ENCODE peak calls at places on chromosomes 12 and 14, in seven cellular contexts. One of them, this sample, is unnamed.

GRCh38 chr12:119772431-119772830 is 104.5 kb downstream of the PRKAB1 start:
- DNase-seq in stomach: no peak
- DNase-seq in tibial nerve: no peak
- DNase-seq in testis: no peak
- DNase-seq in A549: no peak
- DNase-seq in IMR-90: peak; percentile 55
- DNase-seq in upper lobe of left lung: no peak
- DNase-seq in this sample: no peak

GRCh38 chr12:124159655-124160054 is 135.2 kb upstream of the RFLNA start:
- DNase-seq in IMR-90: no peak
- DNase-seq in A549: no peak
- DNase-seq in stomach: no peak
- DNase-seq in tibial nerve: no peak
- DNase-seq in testis: peak; percentile 36
- DNase-seq in upper lobe of left lung: no peak
- DNase-seq in this sample: no peak

GRCh38 chr14:87013583-87013982 is 979.4 kb downstream of the GALC start:
- DNase-seq in upper lobe of left lung: no peak
- DNase-seq in stomach: no peak
- DNase-seq in testis: no peak
- DNase-seq in A549: no peak
- DNase-seq in IMR-90: peak; percentile 88
- DNase-seq in tibial nerve: no peak
- DNase-seq in this sample: no peak

GRCh38 chr12:114342651-114343050 is 63.3 kb downstream of the TBX5 start:
- DNase-seq in A549: no peak
- DNase-seq in tibial nerve: no peak
- DNase-seq in stomach: no peak
- DNase-seq in IMR-90: peak; percentile 2
- DNase-seq in upper lobe of left lung: no peak
- DNase-seq in testis: no peak
- DNase-seq in this sample: no peak

GRCh38 chr12:84046869-84047268 is 865.7 kb downstream of the SLC6A15 start:
- DNase-seq in A549: no peak
- DNase-seq in testis: no peak
- DNase-seq in stomach: no peak
- DNase-seq in IMR-90: no peak
- DNase-seq in tibial nerve: no peak
- DNase-seq in upper lobe of left lung: no peak
- DNase-seq in this sample: no peak

GRCh38 chr12:5503774-5504173 is 71.9 kb downstream of the NTF3 start:
- DNase-seq in upper lobe of left lung: no peak
- DNase-seq in IMR-90: no peak
- DNase-seq in A549: no peak
- DNase-seq in testis: no peak
- DNase-seq in tibial nerve: no peak
- DNase-seq in stomach: no peak
- DNase-seq in this sample: no peak

GRCh38 chr14:95143813-95144620 is 13.3 kb downstream of the DICER1 start:
- DNase-seq in testis: no peak
- DNase-seq in tibial nerve: no peak
- DNase-seq in stomach: no peak
- DNase-seq in upper lobe of left lung: no peak
- DNase-seq in IMR-90: peak; percentile 29
- DNase-seq in A549: no peak
- DNase-seq in this sample: no peak

GRCh38 chr14:105914738-105915385 is 388.5 kb downstream of the TMEM121 start:
- DNase-seq in testis: no peak
- DNase-seq in upper lobe of left lung: no peak
- DNase-seq in IMR-90: no peak
- DNase-seq in tibial nerve: no peak
- DNase-seq in stomach: no peak
- DNase-seq in A549: no peak
- DNase-seq in this sample: no peak

GRCh38 chr12:120199595-120200306 is 1.2 kb downstream of the RPLP0 start:
- DNase-seq in stomach: no peak
- DNase-seq in IMR-90: peak; percentile 77
- DNase-seq in upper lobe of left lung: no peak
- DNase-seq in tibial nerve: peak; percentile 58
- DNase-seq in testis: peak; percentile 30
- DNase-seq in A549: no peak
- DNase-seq in this sample: peak; percentile 74

GRCh38 chr14:96178674-96179321 is 25.8 kb upstream of the BDKRB2 start:
- DNase-seq in tibial nerve: no peak
- DNase-seq in stomach: no peak
- DNase-seq in testis: no peak
- DNase-seq in IMR-90: peak; percentile 62
- DNase-seq in upper lobe of left lung: no peak
- DNase-seq in A549: no peak
- DNase-seq in this sample: no peak

GRCh38 chr14:70905316-70905715 is 1.9 kb upstream of the PCNX1 start:
- DNase-seq in testis: peak; percentile 41
- DNase-seq in stomach: no peak
- DNase-seq in IMR-90: peak; percentile 90
- DNase-seq in upper lobe of left lung: no peak
- DNase-seq in tibial nerve: no peak
- DNase-seq in A549: no peak
- DNase-seq in this sample: no peak

GRCh38 chr12:74412607-74413230 is 124.9 kb upstream of the ATXN7L3B start:
- DNase-seq in tibial nerve: no peak
- DNase-seq in stomach: no peak
- DNase-seq in IMR-90: peak; percentile 3
- DNase-seq in testis: no peak
- DNase-seq in A549: no peak
- DNase-seq in upper lobe of left lung: no peak
- DNase-seq in this sample: no peak

GRCh38 chr12:66740257-66740656 is 61.4 kb upstream of the GRIP1 start:
- DNase-seq in tibial nerve: no peak
- DNase-seq in A549: no peak
- DNase-seq in stomach: no peak
- DNase-seq in testis: no peak
- DNase-seq in upper lobe of left lung: no peak
- DNase-seq in IMR-90: no peak
- DNase-seq in this sample: no peak

GRCh38 chr12:34390171-34390841 is 368.0 kb downstream of the ALG10 start:
- DNase-seq in upper lobe of left lung: no peak
- DNase-seq in stomach: no peak
- DNase-seq in tibial nerve: no peak
- DNase-seq in testis: no peak
- DNase-seq in A549: no peak
- DNase-seq in IMR-90: no peak
- DNase-seq in this sample: no peak

GRCh38 chr12:88805286-88805685 is 225.0 kb upstream of the KITLG start:
- DNase-seq in stomach: no peak
- DNase-seq in tibial nerve: no peak
- DNase-seq in upper lobe of left lung: no peak
- DNase-seq in A549: no peak
- DNase-seq in IMR-90: peak; percentile 9
- DNase-seq in testis: no peak
- DNase-seq in this sample: no peak

GRCh38 chr12:104060791-104061190 is 3.5 kb upstream of the HCFC2 start:
- DNase-seq in testis: no peak
- DNase-seq in upper lobe of left lung: no peak
- DNase-seq in tibial nerve: no peak
- DNase-seq in stomach: no peak
- DNase-seq in A549: no peak
- DNase-seq in IMR-90: no peak
- DNase-seq in this sample: no peak

GRCh38 chr12:121534495-121535148 is 46.2 kb downstream of the KDM2B start:
- DNase-seq in A549: no peak
- DNase-seq in IMR-90: no peak
- DNase-seq in tibial nerve: no peak
- DNase-seq in stomach: no peak
- DNase-seq in upper lobe of left lung: peak; percentile 35
- DNase-seq in testis: no peak
- DNase-seq in this sample: no peak

GRCh38 chr12:109309441-109310246 is 560 bp upstream of the FOXN4 start:
- DNase-seq in IMR-90: no peak
- DNase-seq in tibial nerve: no peak
- DNase-seq in stomach: no peak
- DNase-seq in upper lobe of left lung: no peak
- DNase-seq in testis: peak; percentile 46
- DNase-seq in A549: no peak
- DNase-seq in this sample: no peak

GRCh38 chr14:20343092-20343854 is at the start of gene PARP2:
- DNase-seq in testis: peak; percentile 97
- DNase-seq in A549: peak; percentile 96
- DNase-seq in stomach: peak; percentile 95
- DNase-seq in IMR-90: peak; percentile 99
- DNase-seq in upper lobe of left lung: peak; percentile 96
- DNase-seq in tibial nerve: peak; percentile 95
- DNase-seq in this sample: peak; percentile 98
- TF ChIP-seq POLR2A in testis: no peak
- TF ChIP-seq POLR2A in A549: peak; percentile 96
- TF ChIP-seq POLR2A in stomach: no peak
- TF ChIP-seq POLR2A in IMR-90: peak; percentile 99
- TF ChIP-seq POLR2A in upper lobe of left lung: peak; percentile 87
- TF ChIP-seq POLR2A in tibial nerve: peak; percentile 74
- TF ChIP-seq POLR2A in this sample: peak; percentile 97

DNA sequence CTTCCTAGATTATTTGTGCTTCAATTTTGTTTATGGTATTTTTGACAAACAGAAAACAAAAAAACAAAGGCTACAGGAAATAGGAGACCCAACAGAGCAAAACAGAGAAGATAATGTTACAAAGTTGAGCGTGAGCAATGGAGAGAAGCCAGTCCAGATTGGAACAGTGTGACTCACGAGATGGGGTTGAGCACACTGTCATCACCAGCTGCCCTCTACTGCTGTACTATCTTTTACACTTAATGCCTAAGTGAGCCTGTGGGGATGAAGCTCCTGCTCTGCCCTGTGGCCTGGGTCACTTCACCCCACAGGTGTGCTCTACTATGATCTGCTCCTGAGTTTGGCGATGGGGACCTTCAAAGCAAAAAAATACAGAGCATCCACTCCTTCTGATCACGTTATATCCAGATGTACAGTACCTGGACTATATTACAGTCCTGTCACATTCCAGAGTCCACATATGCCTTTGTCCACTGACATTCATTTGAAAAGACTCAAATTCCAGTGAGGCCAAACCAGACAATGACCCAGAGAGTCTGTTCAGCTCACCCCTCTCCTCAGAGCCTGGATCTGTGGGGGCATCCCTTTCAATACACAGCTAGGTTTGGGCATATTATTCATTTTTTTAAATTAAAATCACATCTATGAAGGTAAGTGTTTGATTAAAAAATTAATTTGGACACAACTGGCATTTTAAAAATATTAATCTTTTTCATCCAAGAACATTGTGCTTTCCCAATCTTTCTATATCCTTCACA is 4.4 kb downstream of the IPO8 start:
- DNase-seq in IMR-90: peak; percentile 85
- DNase-seq in stomach: no peak
- DNase-seq in upper lobe of left lung: no peak
- DNase-seq in tibial nerve: peak; percentile 18
- DNase-seq in testis: no peak
- DNase-seq in A549: peak; percentile 8
- DNase-seq in this sample: no peak
- TF ChIP-seq POLR2A in IMR-90: no peak
- TF ChIP-seq POLR2A in stomach: no peak
- TF ChIP-seq POLR2A in upper lobe of left lung: no peak
- TF ChIP-seq POLR2A in tibial nerve: no peak
- TF ChIP-seq POLR2A in testis: no peak
- TF ChIP-seq POLR2A in A549: no peak
- TF ChIP-seq POLR2A in this sample: no peak

DNA sequence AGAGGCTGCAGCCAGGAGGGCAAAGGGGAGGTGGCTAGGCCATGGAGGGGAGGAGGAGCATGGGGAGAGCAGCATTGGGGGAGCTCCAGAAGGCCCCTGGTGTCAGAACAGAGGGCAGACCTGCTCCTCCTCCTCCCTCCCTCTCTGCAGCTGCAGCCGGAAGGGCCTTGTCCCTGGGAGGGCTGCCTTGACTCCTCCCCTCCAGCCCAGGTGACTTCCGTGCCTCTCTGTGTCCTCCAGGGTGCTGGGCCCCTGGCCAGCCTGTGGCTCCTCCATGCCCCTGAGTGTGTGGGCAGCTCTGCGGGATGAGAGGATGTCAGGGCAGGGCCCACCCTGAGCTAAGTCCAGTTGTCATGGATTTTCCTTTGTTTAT is 68.2 kb upstream of the DLK1 start:
- DNase-seq in tibial nerve: no peak
- DNase-seq in IMR-90: no peak
- DNase-seq in testis: no peak
- DNase-seq in A549: no peak
- DNase-seq in upper lobe of left lung: no peak
- DNase-seq in stomach: no peak
- DNase-seq in this sample: no peak
- TF ChIP-seq POLR2A in tibial nerve: no peak
- TF ChIP-seq POLR2A in IMR-90: no peak
- TF ChIP-seq POLR2A in testis: no peak
- TF ChIP-seq POLR2A in A549: no peak
- TF ChIP-seq POLR2A in upper lobe of left lung: no peak
- TF ChIP-seq POLR2A in stomach: no peak
- TF ChIP-seq POLR2A in this sample: no peak

GRCh38 chr12:10211101-10211974 is 1.3 kb upstream of the GABARAPL1 start:
- DNase-seq in testis: no peak
- DNase-seq in stomach: no peak
- DNase-seq in upper lobe of left lung: no peak
- DNase-seq in tibial nerve: no peak
- DNase-seq in A549: no peak
- DNase-seq in IMR-90: no peak
- DNase-seq in this sample: no peak

GRCh38 chr12:10212623-10213131 is at the start of gene GABARAPL1:
- DNase-seq in IMR-90: peak; percentile 82
- DNase-seq in A549: peak; percentile 74
- DNase-seq in tibial nerve: peak; percentile 85
- DNase-seq in testis: peak; percentile 91
- DNase-seq in stomach: peak; percentile 87
- DNase-seq in upper lobe of left lung: peak; percentile 86
- DNase-seq in this sample: peak; percentile 94

GRCh38 chr12:10213168-10214130 is 772 bp downstream of the GABARAPL1 start:
- DNase-seq in testis: peak; percentile 83
- DNase-seq in tibial nerve: peak; percentile 80
- DNase-seq in IMR-90: peak; percentile 87
- DNase-seq in stomach: peak; percentile 72
- DNase-seq in A549: peak; percentile 46
- DNase-seq in upper lobe of left lung: peak; percentile 86
- DNase-seq in this sample: peak; percentile 94

GRCh38 chr12:10210225-10210624 is 2.5 kb upstream of the GABARAPL1 start:
- DNase-seq in stomach: no peak
- DNase-seq in testis: no peak
- DNase-seq in A549: no peak
- DNase-seq in upper lobe of left lung: no peak
- DNase-seq in tibial nerve: no peak
- DNase-seq in IMR-90: no peak
- DNase-seq in this sample: no peak

DNA sequence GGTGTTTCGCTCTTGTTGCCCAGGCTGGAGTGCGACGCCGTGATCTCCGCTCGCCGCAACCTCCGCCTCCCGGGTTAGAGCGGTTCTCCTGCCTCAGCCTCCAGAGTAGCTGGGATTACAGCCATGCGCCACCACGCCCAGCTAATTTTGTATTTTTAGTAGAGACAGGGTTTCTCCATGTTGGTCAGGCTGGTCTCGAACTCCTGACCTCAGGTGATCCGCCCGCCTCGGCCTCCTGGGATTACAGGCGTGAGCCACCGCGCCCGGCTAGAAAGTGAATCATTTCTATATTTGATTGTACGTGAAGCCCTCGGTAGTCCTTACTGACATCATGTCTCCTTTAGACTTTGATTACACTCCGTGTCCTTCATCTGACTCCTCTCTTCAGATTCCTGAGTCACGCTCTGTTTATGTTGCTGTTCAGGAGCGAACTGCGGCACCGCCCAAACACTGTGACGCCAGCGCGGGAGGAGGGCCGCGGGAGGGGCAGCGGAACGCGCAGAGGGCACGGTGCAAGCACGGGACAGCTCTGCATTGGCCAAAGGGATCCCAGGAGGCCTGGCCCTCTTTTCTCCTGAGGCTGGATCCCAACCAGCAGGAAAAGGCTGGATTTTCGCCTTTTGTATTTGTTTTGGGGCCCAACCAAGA is 578 bp upstream of the GABARAPL1 start:
- DNase-seq in A549: peak; percentile 98
- DNase-seq in testis: peak; percentile 96
- DNase-seq in IMR-90: peak; percentile 100
- DNase-seq in stomach: peak; percentile 98
- DNase-seq in upper lobe of left lung: peak; percentile 98
- DNase-seq in tibial nerve: peak; percentile 92
- DNase-seq in this sample: peak; percentile 98
- TF ChIP-seq POLR2A in A549: no peak
- TF ChIP-seq POLR2A in testis: peak; percentile 33
- TF ChIP-seq POLR2A in IMR-90: peak; percentile 79
- TF ChIP-seq POLR2A in stomach: no peak
- TF ChIP-seq POLR2A in upper lobe of left lung: peak; percentile 89
- TF ChIP-seq POLR2A in tibial nerve: peak; percentile 62
- TF ChIP-seq POLR2A in this sample: peak; percentile 74